ENCODE peak calls at places on chromosomes 16 and 17, in four cellular contexts. X, P, Q and M are unnamed samples.

GRCh38 chr17:28841901-28842281 is 699 bp downstream of the FAM222B start:
- DNase-seq in X (no peak), P (no peak), Q (no peak), M (no peak)

GRCh38 chr16:25106567-25107465 is 4.7 kb upstream of the LCMT1 start:
- DNase-seq in X (peak), P (peak), Q (peak), M (peak)

GRCh38 chr16:81625544-81626152 is 153.4 kb upstream of the PLCG2 start:
- DNase-seq in X (no peak), P (peak), Q (no peak), M (peak)

GRCh38 chr17:63634163-63634562 is 11.9 kb downstream of the MAP3K3 start:
- DNase-seq in X (no peak), P (no peak), Q (no peak), M (no peak)

GRCh38 chr16:57957396-57958392 is 13.2 kb downstream of the CNGB1 start:
- DNase-seq in X (no peak), P (no peak), Q (no peak), M (no peak)

GRCh38 chr16:1512774-1513173 is 19.6 kb downstream of the TELO2 start:
- DNase-seq in X (no peak), P (no peak), Q (no peak), M (no peak)

GRCh38 chr17:28598389-28598788 is 436 bp downstream of the SPAG5 start:
- DNase-seq in X (no peak), P (no peak), Q (no peak), M (no peak)

GRCh38 chr17:18021372-18021771 is 17.6 kb downstream of the ATPAF2 start:
- DNase-seq in X (no peak), P (no peak), Q (no peak), M (no peak)

GRCh38 chr16:19115148-19116021 is 1.6 kb downstream of the ITPRIPL2 start:
- DNase-seq in X (no peak), P (peak), Q (no peak), M (no peak)
- TF ChIP-seq CTCF in X (peak), P (peak), Q (peak), M (no peak)

DNA sequence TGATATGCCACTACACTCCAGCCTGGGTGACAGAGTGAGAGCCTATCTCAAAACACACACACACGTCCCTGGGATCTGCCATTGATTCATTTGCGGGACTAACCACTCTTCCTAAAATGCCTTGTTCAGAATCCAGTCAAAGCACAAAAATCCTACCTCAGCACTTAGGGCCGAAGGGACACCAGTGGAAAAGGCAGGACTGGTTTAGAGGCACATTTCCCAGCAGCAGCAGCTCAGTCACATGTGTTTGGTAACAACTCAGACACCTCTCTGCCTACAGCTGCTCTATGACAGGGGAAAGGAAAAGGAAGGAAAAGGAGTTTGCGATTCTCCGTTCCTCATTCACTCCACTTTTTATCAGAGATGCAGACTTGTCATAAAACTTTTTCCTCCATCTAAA is 12.2 kb downstream of the KNOP1 start:
- DNase-seq in X (no peak), P (no peak), Q (no peak), M (no peak)
- H3K27ac ChIP-seq in X (no peak), P (peak), Q (no peak), M (no peak)

GRCh38 chr17:77083547-77083946 is 57.2 kb upstream of the SEC14L1 start:
- DNase-seq in X (no peak), P (no peak), Q (no peak), M (no peak)
- TF ChIP-seq CTCF in X (no peak), P (no peak), Q (no peak), M (no peak)

DNA sequence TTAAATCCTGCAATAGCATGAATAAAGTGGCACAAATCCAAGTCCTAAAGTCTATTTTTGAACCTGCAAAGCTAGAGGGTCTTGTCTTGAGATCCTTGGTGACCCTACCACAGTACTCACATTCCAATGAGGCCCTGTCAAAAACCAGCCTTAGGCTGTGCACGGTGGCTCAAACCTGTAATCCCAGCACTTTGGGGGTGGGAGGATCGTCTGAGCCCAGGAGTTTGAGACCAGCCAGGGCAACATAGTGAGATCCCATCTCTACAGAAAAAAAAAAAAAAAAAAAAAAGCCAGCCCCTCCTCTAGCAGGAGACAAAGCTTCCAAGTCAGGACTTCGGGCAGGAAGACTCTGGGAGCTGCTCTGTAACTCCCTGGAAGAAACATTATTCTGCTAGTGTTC is 16.3 kb downstream of the CYTH1 start:
- DNase-seq in X (no peak), P (no peak), Q (no peak), M (no peak)
- H3K27ac ChIP-seq in X (no peak), P (no peak), Q (no peak), M (peak)

GRCh38 chr16:49556252-49557069 is 182.9 kb downstream of the C16orf78 start:
- DNase-seq in X (peak), P (no peak), Q (peak), M (no peak)
- TF ChIP-seq CTCF in X (peak), P (peak), Q (peak), M (no peak)

GRCh38 chr17:50153650-50154575 is 3.4 kb upstream of the PPP1R9B start:
- DNase-seq in X (no peak), P (peak), Q (no peak), M (no peak)

GRCh38 chr17:50152736-50153135 is 2.3 kb upstream of the PPP1R9B start:
- DNase-seq in X (no peak), P (no peak), Q (no peak), M (no peak)

GRCh38 chr17:50151937-50152547 is 1.6 kb upstream of the PPP1R9B start:
- DNase-seq in X (peak), P (peak), Q (peak), M (no peak)

GRCh38 chr17:50155115-50155819 is 4.8 kb upstream of the PPP1R9B start:
- DNase-seq in X (no peak), P (no peak), Q (no peak), M (no peak)

GRCh38 chr17:50154604-50155003 is 4.1 kb upstream of the PPP1R9B start:
- DNase-seq in X (no peak), P (no peak), Q (no peak), M (no peak)
- H3K27ac ChIP-seq in X (peak), P (peak), Q (no peak), M (peak)

DNA sequence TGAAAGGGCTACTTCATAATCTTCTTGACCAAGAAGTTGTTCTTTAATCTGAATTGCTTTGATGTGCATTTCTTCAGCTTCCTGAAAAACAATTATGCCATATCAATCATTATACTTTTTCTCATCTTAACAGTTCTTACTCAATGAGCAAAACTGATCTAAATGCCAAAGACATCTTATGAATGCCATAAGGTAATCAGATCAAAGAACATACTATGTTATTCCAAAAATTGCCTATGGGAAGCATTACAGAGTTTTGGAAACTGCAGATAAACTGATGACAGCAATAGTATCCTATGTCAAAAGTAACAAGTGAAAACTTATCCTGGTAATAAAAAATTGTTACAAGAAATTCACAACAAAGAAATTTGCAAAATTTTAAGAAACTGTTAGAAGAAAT is 29.7 kb downstream of the CHCT1 start:
- DNase-seq in X (no peak), P (no peak), Q (no peak), M (no peak)
- TF ChIP-seq CTCF in X (no peak), P (no peak), Q (no peak), M (no peak)

GRCh38 chr17:39401412-39402278 is at the start of gene FBXL20:
- DNase-seq in X (peak), P (peak), Q (peak), M (peak)

GRCh38 chr17:39399792-39400191 is 1.6 kb downstream of the FBXL20 start:
- DNase-seq in X (no peak), P (no peak), Q (no peak), M (no peak)

GRCh38 chr17:39402279-39402889 is 958 bp upstream of the FBXL20 start:
- DNase-seq in X (peak), P (peak), Q (peak), M (peak)

GRCh38 chr17:39402890-39403605 is 1.6 kb upstream of the FBXL20 start:
- DNase-seq in X (no peak), P (no peak), Q (no peak), M (peak)

GRCh38 chr17:39400547-39401411 is 647 bp downstream of the FBXL20 start:
- DNase-seq in X (no peak), P (peak), Q (no peak), M (peak)
- H3K27ac ChIP-seq in X (peak), P (peak), Q (peak), M (peak)

DNA sequence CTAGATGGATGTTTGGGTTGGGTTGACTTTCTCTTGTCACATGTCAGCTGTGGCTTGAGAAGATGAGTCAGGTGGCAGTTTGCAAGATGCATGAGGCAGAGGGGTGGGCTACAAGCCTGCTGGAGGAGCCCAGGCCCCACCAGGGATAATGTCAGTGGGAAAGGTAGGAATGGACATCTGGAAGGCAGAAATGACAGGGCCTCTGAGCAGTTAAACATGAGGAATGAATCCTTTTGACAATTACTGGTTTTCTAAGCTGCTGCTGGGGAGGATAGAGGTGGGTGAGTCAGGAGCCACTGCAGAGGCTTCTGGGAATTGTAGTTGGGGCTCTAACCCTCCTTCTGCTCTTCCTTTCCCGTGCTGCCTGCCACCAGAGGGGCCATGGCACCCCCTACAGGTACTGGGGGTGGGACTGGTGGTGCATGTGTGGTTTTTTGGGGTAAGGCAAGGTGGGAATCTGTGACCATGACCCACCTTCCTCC is 15.7 kb downstream of the SLC52A1 start:
- DNase-seq in X (no peak), P (no peak), Q (no peak), M (no peak)
- TF ChIP-seq CTCF in X (peak), P (no peak), Q (peak), M (no peak)